ENCODE peak calls at places on chromosomes 7 and 10, in nine cellular contexts. R is choroid plexus epithelial cell; W is central memory CD4-positive, alpha-beta T cell; G is T-cell; K is non-pigmented ciliary epithelial cell; B is H9; A is posterior cingulate gyrus; P is neuronal stem cell; L is breast epithelium. F is an unnamed sample.
A peak's percentile ranks its signal among the peaks of the same experiment; 100 is the strongest.

GRCh38 chr10:89916481-89916880 is 215.1 kb downstream of the KIF20B start:
- DNase-seq in R (no peak), W (no peak), G (no peak), K (no peak), B (no peak), A (no peak), P (no peak), L (no peak), F (no peak)

GRCh38 chr10:115422624-115423023 is 329.5 kb downstream of the ATRNL1 start:
- DNase-seq in R (no peak), W (no peak), G (no peak), K (no peak), B (no peak), A (no peak), P (no peak), L (no peak), F (no peak)

GRCh38 chr10:102375250-102375649 is 20.3 kb upstream of the NFKB2 start:
- DNase-seq in R (no peak), W (no peak), G (no peak), K (no peak), B (peak; percentile 59), A (no peak), P (no peak), L (no peak), F (no peak)

GRCh38 chr7:107686816-107687387 is 26.3 kb downstream of the SLC26A4 start:
- DNase-seq in R (no peak), W (no peak), G (no peak), K (no peak), B (no peak), A (no peak), P (no peak), L (no peak), F (no peak)

GRCh38 chr10:112956631-112957350 is 6.7 kb downstream of the TCF7L2 start:
- DNase-seq in R (no peak), W (no peak), G (no peak), K (no peak), B (peak; percentile 49), A (no peak), P (no peak), L (no peak), F (no peak)

GRCh38 chr7:67484244-67484751 is 487.7 kb downstream of the TYW1 start:
- DNase-seq in R (peak; percentile 77), W (no peak), G (no peak), K (peak; percentile 17), B (peak; percentile 83), A (peak; percentile 40), P (peak; percentile 75), L (peak; percentile 32), F (peak; percentile 84)

GRCh38 chr10:27245846-27246245 is 5.2 kb upstream of the ACBD5 start:
- DNase-seq in R (no peak), W (no peak), G (no peak), K (no peak), B (no peak), A (no peak), P (no peak), L (no peak), F (no peak)

GRCh38 chr7:27154901-27155815 is 1.3 kb downstream of the HOXA7 start:
- DNase-seq in R (no peak), W (no peak), G (no peak), K (no peak), B (no peak), A (peak; percentile 13), P (no peak), L (peak; percentile 47), F (no peak)

GRCh38 chr7:98285132-98286092 is 3.9 kb downstream of the BRI3 start:
- DNase-seq in R (no peak), W (no peak), G (no peak), K (no peak), B (no peak), A (no peak), P (no peak), L (no peak), F (no peak)

GRCh38 chr10:1824928-1825327 is 87.6 kb upstream of the ADARB2 start:
- DNase-seq in R (no peak), W (no peak), G (no peak), K (no peak), B (no peak), A (no peak), P (no peak), L (no peak), F (no peak)

GRCh38 chr10:114498413-114499111 is 94.3 kb upstream of the AFAP1L2 start:
- DNase-seq in R (no peak), W (no peak), G (no peak), K (no peak), B (no peak), A (no peak), P (no peak), L (no peak), F (no peak)

GRCh38 chr7:128408709-128409434 is 910 bp downstream of the IMPDH1 start:
- DNase-seq in R (peak; percentile 40), W (no peak), G (no peak), K (no peak), B (no peak), A (no peak), P (no peak), L (no peak), F (peak; percentile 27)

GRCh38 chr10:35506741-35507140 is 98.4 kb upstream of the GJD4 start:
- DNase-seq in R (no peak), W (no peak), G (no peak), K (no peak), B (no peak), A (no peak), P (no peak), L (no peak), F (peak; percentile 37)

GRCh38 chr10:71952745-71953144 is 11.4 kb upstream of the CHST3 start:
- DNase-seq in R (no peak), W (no peak), G (no peak), K (no peak), B (no peak), A (no peak), P (no peak), L (no peak), F (no peak)

GRCh38 chr7:32206987-32207386 is 136.8 kb upstream of the PDE1C start:
- DNase-seq in R (peak; percentile 4), W (no peak), G (no peak), K (no peak), B (peak; percentile 73), A (peak; percentile 36), P (peak; percentile 18), L (no peak), F (peak; percentile 1)

GRCh38 chr7:101913876-101914275 is 96.5 kb downstream of the CUX1 start:
- DNase-seq in R (peak; percentile 56), W (no peak), G (no peak), K (no peak), B (no peak), A (no peak), P (no peak), L (no peak), F (no peak)

GRCh38 chr10:23968296-23968695 is 240.6 kb upstream of the KIAA1217 start:
- DNase-seq in R (no peak), W (no peak), G (no peak), K (no peak), B (no peak), A (no peak), P (no peak), L (no peak), F (no peak)

GRCh38 chr10:51640120-51640819 is 59.1 kb downstream of the CSTF2T start:
- DNase-seq in R (no peak), W (no peak), G (no peak), K (no peak), B (no peak), A (no peak), P (no peak), L (no peak), F (no peak)

GRCh38 chr7:76231583-76231982 is 29.9 kb downstream of the SRRM3 start:
- DNase-seq in R (no peak), W (no peak), G (no peak), K (no peak), B (no peak), A (no peak), P (no peak), L (no peak), F (no peak)